ENCODE peak calls at places on chromosomes 2 and 18, in eight cellular contexts. One of them, this sample, is unnamed.
A peak's percentile ranks its signal among the peaks of the same experiment; 100 is the strongest.

GRCh38 chr2:168350380-168350779 is 103.0 kb upstream of the STK39 start:
- DNase-seq in body of pancreas: peak; percentile 29
- DNase-seq in left ventricle myocardium inferior: no peak
- DNase-seq in small intestine: peak; percentile 87
- DNase-seq in neuronal stem cell: no peak
- DNase-seq in A549: no peak
- DNase-seq in heart right ventricle: no peak
- DNase-seq in AG04450: no peak
- DNase-seq in this sample: no peak

GRCh38 chr2:30588891-30589495 is 141.9 kb downstream of the LCLAT1 start:
- DNase-seq in A549: no peak
- DNase-seq in heart right ventricle: no peak
- DNase-seq in AG04450: no peak
- DNase-seq in body of pancreas: no peak
- DNase-seq in neuronal stem cell: no peak
- DNase-seq in left ventricle myocardium inferior: no peak
- DNase-seq in small intestine: no peak
- DNase-seq in this sample: no peak

GRCh38 chr2:127637725-127638252 is 8.2 kb upstream of the GPR17 start:
- DNase-seq in left ventricle myocardium inferior: no peak
- DNase-seq in body of pancreas: no peak
- DNase-seq in A549: peak; percentile 51
- DNase-seq in neuronal stem cell: no peak
- DNase-seq in AG04450: peak; percentile 44
- DNase-seq in small intestine: no peak
- DNase-seq in heart right ventricle: peak; percentile 76
- DNase-seq in this sample: peak; percentile 45

GRCh38 chr18:68714356-68714706 is 577 bp downstream of the TMX3 start:
- DNase-seq in heart right ventricle: no peak
- DNase-seq in body of pancreas: no peak
- DNase-seq in AG04450: no peak
- DNase-seq in A549: no peak
- DNase-seq in neuronal stem cell: no peak
- DNase-seq in left ventricle myocardium inferior: no peak
- DNase-seq in small intestine: no peak
- DNase-seq in this sample: no peak

GRCh38 chr2:160294339-160294803 is 94.3 kb upstream of the ITGB6 start:
- DNase-seq in left ventricle myocardium inferior: peak; percentile 57
- DNase-seq in neuronal stem cell: no peak
- DNase-seq in A549: peak; percentile 41
- DNase-seq in small intestine: peak; percentile 3
- DNase-seq in body of pancreas: peak; percentile 31
- DNase-seq in heart right ventricle: peak; percentile 66
- DNase-seq in AG04450: peak; percentile 59
- DNase-seq in this sample: no peak

GRCh38 chr18:62637807-62638687 is 77.3 kb upstream of the PHLPP1 start:
- DNase-seq in neuronal stem cell: no peak
- DNase-seq in AG04450: no peak
- DNase-seq in left ventricle myocardium inferior: no peak
- DNase-seq in small intestine: peak; percentile 40
- DNase-seq in heart right ventricle: no peak
- DNase-seq in A549: peak; percentile 31
- DNase-seq in body of pancreas: peak; percentile 19
- DNase-seq in this sample: peak; percentile 35

GRCh38 chr2:82282111-82282882 is 1977.7 kb upstream of the LRRTM1 start:
- DNase-seq in neuronal stem cell: no peak
- DNase-seq in small intestine: no peak
- DNase-seq in body of pancreas: no peak
- DNase-seq in A549: peak; percentile 9
- DNase-seq in AG04450: no peak
- DNase-seq in left ventricle myocardium inferior: no peak
- DNase-seq in heart right ventricle: no peak
- DNase-seq in this sample: peak; percentile 31

GRCh38 chr2:30446602-30447148 is 371 bp upstream of the LCLAT1 start:
- DNase-seq in neuronal stem cell: no peak
- DNase-seq in AG04450: no peak
- DNase-seq in A549: no peak
- DNase-seq in small intestine: no peak
- DNase-seq in left ventricle myocardium inferior: no peak
- DNase-seq in heart right ventricle: no peak
- DNase-seq in body of pancreas: no peak
- DNase-seq in this sample: no peak

GRCh38 chr2:132473174-132473883 is 56.7 kb downstream of the GPR39 start:
- DNase-seq in body of pancreas: no peak
- DNase-seq in neuronal stem cell: no peak
- DNase-seq in heart right ventricle: no peak
- DNase-seq in A549: no peak
- DNase-seq in small intestine: peak; percentile 42
- DNase-seq in left ventricle myocardium inferior: no peak
- DNase-seq in AG04450: no peak
- DNase-seq in this sample: no peak

GRCh38 chr2:42072349-42073118 is 24.7 kb downstream of the PKDCC start:
- DNase-seq in AG04450: peak; percentile 24
- DNase-seq in heart right ventricle: no peak
- DNase-seq in body of pancreas: peak; percentile 22
- DNase-seq in neuronal stem cell: no peak
- DNase-seq in A549: no peak
- DNase-seq in left ventricle myocardium inferior: peak; percentile 76
- DNase-seq in small intestine: peak; percentile 76
- DNase-seq in this sample: no peak

GRCh38 chr2:105797298-105797819 is 52.6 kb downstream of the NCK2 start:
- DNase-seq in A549: no peak
- DNase-seq in heart right ventricle: no peak
- DNase-seq in left ventricle myocardium inferior: no peak
- DNase-seq in AG04450: no peak
- DNase-seq in small intestine: peak; percentile 35
- DNase-seq in body of pancreas: no peak
- DNase-seq in neuronal stem cell: no peak
- DNase-seq in this sample: no peak

GRCh38 chr2:31049913-31050588 is 88.2 kb downstream of the GALNT14 start:
- DNase-seq in heart right ventricle: no peak
- DNase-seq in body of pancreas: no peak
- DNase-seq in A549: no peak
- DNase-seq in small intestine: no peak
- DNase-seq in neuronal stem cell: no peak
- DNase-seq in left ventricle myocardium inferior: no peak
- DNase-seq in AG04450: no peak
- DNase-seq in this sample: no peak

DNA sequence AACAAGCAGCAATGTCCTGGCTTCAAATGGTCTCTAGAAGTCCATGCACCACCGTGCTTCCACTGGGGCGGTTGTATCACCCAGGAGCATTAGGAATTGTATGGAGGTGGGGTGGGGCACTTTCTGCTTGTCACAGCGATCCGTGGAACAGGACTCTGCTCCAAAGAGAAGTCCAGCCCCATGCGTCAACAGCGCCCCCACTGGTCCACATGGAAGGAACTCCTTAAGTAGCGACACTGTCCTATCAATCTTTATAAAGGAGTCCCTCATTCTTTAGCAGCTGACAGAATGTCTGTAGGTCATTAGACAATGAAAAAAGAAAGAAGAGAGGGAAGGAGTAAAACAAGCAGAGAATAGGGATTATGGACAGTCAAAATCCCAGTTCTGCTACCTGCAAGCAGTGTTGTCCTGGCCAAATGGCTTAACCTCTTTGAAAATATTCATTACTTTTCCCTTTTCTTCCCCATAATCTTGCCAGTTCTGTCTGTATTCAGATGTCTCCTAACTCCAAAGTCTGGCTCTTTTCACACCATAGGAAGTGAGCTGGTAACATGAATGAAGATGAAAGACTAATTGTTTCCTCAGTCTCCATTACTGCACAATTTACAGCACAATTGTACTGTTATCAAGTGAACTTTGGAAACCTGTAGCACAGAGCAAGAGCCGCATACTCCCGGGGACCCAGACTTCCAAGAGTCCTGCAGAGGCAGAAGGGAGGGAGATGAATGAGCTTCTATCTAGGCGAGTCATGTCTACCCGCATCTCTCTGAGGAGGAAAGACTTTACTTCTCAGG is 9.9 kb downstream of the NFE2L2 start:
- DNase-seq in neuronal stem cell: peak; percentile 39
- DNase-seq in small intestine: peak; percentile 93
- DNase-seq in body of pancreas: peak; percentile 45
- DNase-seq in A549: peak; percentile 86
- DNase-seq in heart right ventricle: no peak
- DNase-seq in AG04450: no peak
- DNase-seq in left ventricle myocardium inferior: no peak
- DNase-seq in this sample: no peak
- H3K4me3 ChIP-seq in neuronal stem cell: no peak overlapping the region
- H3K4me3 ChIP-seq in small intestine: no peak overlapping the region
- H3K4me3 ChIP-seq in body of pancreas: no peak overlapping the region
- H3K4me3 ChIP-seq in A549: no peak overlapping the region
- H3K4me3 ChIP-seq in heart right ventricle: no peak overlapping the region
- H3K4me3 ChIP-seq in AG04450: no peak overlapping the region
- H3K4me3 ChIP-seq in left ventricle myocardium inferior: peak overlapping the region; percentile 7
- H3K4me3 ChIP-seq in this sample: no peak overlapping the region

GRCh38 chr2:219472629-219473187 is 26.0 kb upstream of the GMPPA start:
- DNase-seq in body of pancreas: no peak
- DNase-seq in small intestine: no peak
- DNase-seq in AG04450: no peak
- DNase-seq in neuronal stem cell: no peak
- DNase-seq in heart right ventricle: no peak
- DNase-seq in left ventricle myocardium inferior: no peak
- DNase-seq in A549: no peak
- DNase-seq in this sample: no peak
- H3K9me3 ChIP-seq in body of pancreas: no peaks in the 10 kb centered on the region
- H3K9me3 ChIP-seq in small intestine: no peaks in the 10 kb centered on the region
- H3K9me3 ChIP-seq in AG04450: no peaks in the 10 kb centered on the region
- H3K9me3 ChIP-seq in neuronal stem cell: peaks cover under 1% of the 10 kb centered on the region
- H3K9me3 ChIP-seq in heart right ventricle: no peaks in the 10 kb centered on the region
- H3K9me3 ChIP-seq in left ventricle myocardium inferior: no peaks in the 10 kb centered on the region
- H3K9me3 ChIP-seq in A549: no peaks in the 10 kb centered on the region
- H3K9me3 ChIP-seq in this sample: no peaks in the 10 kb centered on the region

DNA sequence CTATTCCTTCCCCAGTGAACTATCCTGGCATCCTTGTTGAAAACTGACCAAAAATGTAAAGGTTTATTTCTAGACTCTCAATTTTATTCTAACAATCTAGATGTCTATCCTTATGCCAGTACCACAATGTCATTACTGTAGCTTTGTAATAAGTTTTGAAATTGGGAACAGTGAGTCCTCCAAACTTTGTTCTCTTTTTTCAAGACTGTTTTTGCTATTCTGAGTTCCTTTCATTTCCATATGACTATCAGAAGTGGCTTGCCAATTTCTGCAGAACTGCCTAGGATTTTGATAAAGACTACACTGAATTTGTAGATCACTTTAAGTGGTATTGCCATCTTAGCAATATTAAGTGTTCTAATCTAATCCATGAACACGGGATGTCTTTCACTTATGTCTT is 9.7 kb downstream of the STARD7 start:
- DNase-seq in neuronal stem cell: no peak
- DNase-seq in left ventricle myocardium inferior: no peak
- DNase-seq in AG04450: no peak
- DNase-seq in body of pancreas: no peak
- DNase-seq in A549: no peak
- DNase-seq in small intestine: no peak
- DNase-seq in heart right ventricle: no peak
- DNase-seq in this sample: no peak
- H3K27ac ChIP-seq in neuronal stem cell: no peak overlapping the region
- H3K27ac ChIP-seq in left ventricle myocardium inferior: peak overlapping the region; percentile 77
- H3K27ac ChIP-seq in AG04450: no peak overlapping the region
- H3K27ac ChIP-seq in body of pancreas: no peak overlapping the region
- H3K27ac ChIP-seq in A549: no peak overlapping the region
- H3K27ac ChIP-seq in small intestine: no peak overlapping the region
- H3K27ac ChIP-seq in heart right ventricle: no peak overlapping the region
- H3K27ac ChIP-seq in this sample: no peak overlapping the region

DNA sequence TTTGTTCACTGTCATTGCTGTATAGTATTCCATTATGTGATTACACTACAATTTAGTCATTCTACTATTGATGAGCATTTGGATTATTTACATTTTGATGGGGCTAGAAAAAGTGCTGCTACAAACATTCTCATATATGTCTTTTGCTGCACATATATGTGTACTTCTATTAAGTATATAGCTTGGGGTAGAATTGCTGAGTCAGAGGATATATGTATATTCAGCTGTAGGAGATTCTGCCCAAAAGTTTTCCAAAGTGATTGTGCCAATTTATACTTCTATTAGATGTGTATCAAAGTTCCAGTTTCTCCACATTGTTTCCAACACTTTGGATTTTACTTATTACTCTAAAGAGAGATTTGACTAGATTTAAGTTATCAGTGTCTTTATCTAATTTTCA is 101.7 kb upstream of the UGP2 start:
- DNase-seq in AG04450: no peak
- DNase-seq in neuronal stem cell: no peak
- DNase-seq in left ventricle myocardium inferior: no peak
- DNase-seq in heart right ventricle: no peak
- DNase-seq in A549: no peak
- DNase-seq in body of pancreas: no peak
- DNase-seq in small intestine: no peak
- DNase-seq in this sample: no peak
- H3K4me3 ChIP-seq in AG04450: no peak overlapping the region
- H3K4me3 ChIP-seq in neuronal stem cell: no peak overlapping the region
- H3K4me3 ChIP-seq in left ventricle myocardium inferior: no peak overlapping the region
- H3K4me3 ChIP-seq in heart right ventricle: no peak overlapping the region
- H3K4me3 ChIP-seq in A549: no peak overlapping the region
- H3K4me3 ChIP-seq in body of pancreas: no peak overlapping the region
- H3K4me3 ChIP-seq in small intestine: no peak overlapping the region
- H3K4me3 ChIP-seq in this sample: no peak overlapping the region

GRCh38 chr2:8247905-8248622 is 433.8 kb upstream of the ID2 start:
- DNase-seq in A549: no peak
- DNase-seq in heart right ventricle: no peak
- DNase-seq in AG04450: no peak
- DNase-seq in small intestine: no peak
- DNase-seq in left ventricle myocardium inferior: no peak
- DNase-seq in body of pancreas: no peak
- DNase-seq in neuronal stem cell: no peak
- DNase-seq in this sample: no peak
- H3K9me3 ChIP-seq in A549: peaks cover 41% of the 10 kb centered on the region
- H3K9me3 ChIP-seq in heart right ventricle: peaks cover 13% of the 10 kb centered on the region
- H3K9me3 ChIP-seq in AG04450: peaks cover 5% of the 10 kb centered on the region
- H3K9me3 ChIP-seq in small intestine: no peaks in the 10 kb centered on the region
- H3K9me3 ChIP-seq in left ventricle myocardium inferior: peaks cover 14% of the 10 kb centered on the region
- H3K9me3 ChIP-seq in body of pancreas: no peaks in the 10 kb centered on the region
- H3K9me3 ChIP-seq in neuronal stem cell: peaks cover 8% of the 10 kb centered on the region
- H3K9me3 ChIP-seq in this sample: no peaks in the 10 kb centered on the region

DNA sequence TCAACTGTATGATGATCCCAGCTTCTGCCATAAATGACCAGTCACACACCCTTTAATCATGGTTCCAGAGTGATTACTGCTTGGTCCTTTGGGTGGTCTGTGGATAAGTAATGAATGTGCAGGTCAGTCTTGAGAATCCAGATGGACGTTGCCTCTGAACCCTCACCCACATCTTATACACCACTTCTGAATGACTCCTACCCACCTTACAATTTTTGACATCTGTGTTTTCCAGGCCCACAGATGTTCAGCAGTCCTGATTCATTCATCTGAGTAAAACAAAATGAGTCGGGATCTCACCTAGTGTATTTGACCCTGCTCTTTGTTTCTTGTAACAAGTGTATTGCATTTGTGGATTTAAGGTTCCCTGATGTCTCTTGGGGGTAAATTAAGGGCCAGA is 194.1 kb upstream of the CCDC68 start:
- DNase-seq in small intestine: no peak
- DNase-seq in A549: no peak
- DNase-seq in AG04450: no peak
- DNase-seq in heart right ventricle: no peak
- DNase-seq in left ventricle myocardium inferior: no peak
- DNase-seq in neuronal stem cell: no peak
- DNase-seq in body of pancreas: no peak
- DNase-seq in this sample: no peak
- H3K27ac ChIP-seq in small intestine: no peak overlapping the region
- H3K27ac ChIP-seq in A549: no peak overlapping the region
- H3K27ac ChIP-seq in AG04450: no peak overlapping the region
- H3K27ac ChIP-seq in heart right ventricle: no peak overlapping the region
- H3K27ac ChIP-seq in left ventricle myocardium inferior: no peak overlapping the region
- H3K27ac ChIP-seq in neuronal stem cell: no peak overlapping the region
- H3K27ac ChIP-seq in body of pancreas: no peak overlapping the region
- H3K27ac ChIP-seq in this sample: no peak overlapping the region